ENCODE peak calls at places on chromosomes 16 and 17, in four cellular contexts. One of them, this sample, is unnamed.

GRCh38 chr16:66927012-66927436 is 1.7 kb upstream of the RRAD start:
- DNase-seq in left lung: peak; percentile 80
- DNase-seq in endodermal cell: peak; percentile 68
- DNase-seq in tibial nerve: no peak
- DNase-seq in this sample: no peak

GRCh38 chr16:10976663-10977062 is 32.3 kb downstream of the CLEC16A start:
- DNase-seq in tibial nerve: no peak
- DNase-seq in left lung: no peak
- DNase-seq in endodermal cell: no peak
- DNase-seq in this sample: no peak

GRCh38 chr17:16463341-16464000 is 28.5 kb downstream of the LRRC75A start:
- DNase-seq in tibial nerve: no peak
- DNase-seq in left lung: no peak
- DNase-seq in endodermal cell: peak; percentile 76
- DNase-seq in this sample: no peak

GRCh38 chr17:81516439-81516838 is 3.8 kb upstream of the ACTG1 start:
- DNase-seq in tibial nerve: no peak
- DNase-seq in left lung: no peak
- DNase-seq in endodermal cell: no peak
- DNase-seq in this sample: no peak

GRCh38 chr16:24754543-24754942 is 25.1 kb downstream of the TNRC6A start:
- DNase-seq in endodermal cell: no peak
- DNase-seq in tibial nerve: no peak
- DNase-seq in left lung: no peak
- DNase-seq in this sample: no peak

GRCh38 chr16:53035176-53035942 is 17.3 kb downstream of the CHD9NB start:
- DNase-seq in tibial nerve: no peak
- DNase-seq in left lung: no peak
- DNase-seq in endodermal cell: no peak
- DNase-seq in this sample: no peak

GRCh38 chr16:75109732-75110243 is 6.8 kb downstream of the LDHD start:
- DNase-seq in left lung: no peak
- DNase-seq in endodermal cell: peak; percentile 58
- DNase-seq in tibial nerve: no peak
- DNase-seq in this sample: no peak

GRCh38 chr17:29389994-29390855 is at the start of gene TAOK1:
- DNase-seq in left lung: peak; percentile 100
- DNase-seq in endodermal cell: peak; percentile 100
- DNase-seq in tibial nerve: peak; percentile 99
- DNase-seq in this sample: peak; percentile 91

DNA sequence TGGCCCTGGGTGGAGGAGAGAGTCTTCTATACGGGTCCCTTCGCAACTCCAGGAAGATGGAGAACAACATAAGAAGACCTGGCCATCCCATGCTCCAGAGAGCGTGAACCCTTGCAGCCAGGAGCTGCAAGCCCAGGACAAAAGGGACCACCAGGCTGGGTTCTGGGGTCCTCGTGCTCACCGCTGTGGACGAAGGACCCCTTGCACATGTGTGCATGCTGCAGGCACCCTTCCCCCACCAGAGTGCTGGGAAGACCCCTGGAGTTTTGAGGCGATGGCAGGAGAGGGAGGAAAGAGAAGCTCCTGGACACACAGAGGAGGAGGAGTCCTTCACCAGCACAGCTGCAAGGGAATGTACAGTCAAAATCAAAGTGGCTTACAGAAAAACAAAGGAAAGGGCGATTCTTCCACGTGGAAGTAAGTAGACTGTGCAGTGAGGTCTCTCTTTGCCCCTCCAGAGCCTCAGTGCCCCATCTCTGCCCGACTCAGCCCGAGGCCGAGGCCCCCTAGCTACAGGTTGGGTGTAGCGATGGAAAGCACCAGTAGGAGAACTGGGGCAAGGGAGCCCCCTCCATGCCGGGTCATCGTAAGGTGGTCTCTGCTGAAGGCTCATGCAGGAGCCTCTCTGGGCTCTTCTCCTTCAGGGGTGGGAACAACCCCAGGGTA is 51.3 kb downstream of the PIMREG start:
- DNase-seq in tibial nerve: no peak
- DNase-seq in left lung: no peak
- DNase-seq in endodermal cell: peak; percentile 62
- DNase-seq in this sample: no peak
- TF ChIP-seq CTCF in tibial nerve: no peak
- TF ChIP-seq CTCF in left lung: no peak
- TF ChIP-seq CTCF in endodermal cell: peak; percentile 75
- TF ChIP-seq CTCF in this sample: no peak

GRCh38 chr16:3454093-3454492 is 10.6 kb downstream of the NAA60 start:
- DNase-seq in tibial nerve: no peak
- DNase-seq in left lung: no peak
- DNase-seq in endodermal cell: peak; percentile 80
- DNase-seq in this sample: no peak
- H3K4me3 ChIP-seq in tibial nerve: no peak overlapping the region
- H3K4me3 ChIP-seq in left lung: no peak overlapping the region
- H3K4me3 ChIP-seq in endodermal cell: no peak overlapping the region
- H3K4me3 ChIP-seq in this sample: no peak overlapping the region

GRCh38 chr16:85636234-85636812 is 23.2 kb downstream of the GSE1 start:
- DNase-seq in left lung: no peak
- DNase-seq in tibial nerve: no peak
- DNase-seq in endodermal cell: no peak
- DNase-seq in this sample: no peak

GRCh38 chr16:85633888-85634287 is 20.8 kb downstream of the GSE1 start:
- DNase-seq in tibial nerve: no peak
- DNase-seq in endodermal cell: no peak
- DNase-seq in left lung: no peak
- DNase-seq in this sample: no peak

GRCh38 chr16:85633438-85633743 is 20.3 kb downstream of the GSE1 start:
- DNase-seq in tibial nerve: no peak
- DNase-seq in left lung: no peak
- DNase-seq in endodermal cell: no peak
- DNase-seq in this sample: no peak

GRCh38 chr16:85635545-85636140 is 22.5 kb downstream of the GSE1 start:
- DNase-seq in left lung: no peak
- DNase-seq in endodermal cell: no peak
- DNase-seq in tibial nerve: no peak
- DNase-seq in this sample: no peak

DNA sequence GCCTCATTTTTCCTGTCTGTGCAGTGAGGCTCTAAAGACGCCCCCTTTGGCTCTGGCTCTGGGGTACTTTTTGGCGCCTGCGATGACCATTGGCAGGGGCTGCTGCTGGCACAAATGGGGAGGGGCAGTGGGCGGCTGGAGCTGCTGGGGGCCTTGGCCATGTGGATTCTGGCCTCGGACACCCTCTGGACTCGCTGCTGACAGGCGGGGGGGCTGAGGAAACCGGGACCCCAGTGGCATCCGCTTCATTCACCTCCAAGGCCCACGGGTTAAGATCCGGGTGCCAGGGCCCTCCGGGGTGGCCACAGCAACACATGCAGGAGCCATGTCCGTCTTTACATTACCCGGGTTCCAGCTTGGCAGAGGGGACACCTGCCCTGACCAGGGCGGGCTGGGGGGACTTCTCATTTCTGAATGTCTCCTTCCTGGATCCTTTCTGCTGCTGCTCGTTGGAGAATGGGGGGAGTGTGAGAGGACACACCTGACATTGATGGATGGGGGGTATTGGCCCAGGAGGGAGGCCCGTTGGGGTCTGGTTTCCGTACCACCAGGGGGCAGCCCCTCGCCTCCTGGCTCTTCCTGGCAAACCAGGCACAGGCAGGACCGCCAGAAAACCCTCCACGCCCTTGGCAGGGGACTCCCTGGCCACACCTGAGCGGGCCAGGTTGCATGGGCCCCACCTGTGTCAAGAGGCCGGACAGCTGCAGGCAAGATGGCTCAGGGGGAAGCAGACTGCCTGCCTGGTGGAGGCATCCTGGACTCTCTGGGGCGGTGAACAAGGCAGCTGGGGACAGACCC is 21.8 kb downstream of the GSE1 start:
- DNase-seq in left lung: no peak
- DNase-seq in endodermal cell: peak; percentile 73
- DNase-seq in tibial nerve: no peak
- DNase-seq in this sample: no peak
- TF ChIP-seq CTCF in left lung: no peak
- TF ChIP-seq CTCF in endodermal cell: peak; percentile 66
- TF ChIP-seq CTCF in tibial nerve: no peak
- TF ChIP-seq CTCF in this sample: peak; percentile 23

GRCh38 chr16:50467943-50468748 is 80.0 kb upstream of the NKD1 start:
- DNase-seq in tibial nerve: no peak
- DNase-seq in endodermal cell: peak; percentile 87
- DNase-seq in left lung: peak; percentile 43
- DNase-seq in this sample: no peak
- H3K4me3 ChIP-seq in tibial nerve: peak overlapping the region; percentile 46
- H3K4me3 ChIP-seq in endodermal cell: peak overlapping the region; percentile 65
- H3K4me3 ChIP-seq in left lung: no peak overlapping the region
- H3K4me3 ChIP-seq in this sample: peak overlapping the region; percentile 25

GRCh38 chr16:719815-720506 is 985 bp upstream of the ANTKMT start:
- DNase-seq in endodermal cell: peak; percentile 63
- DNase-seq in tibial nerve: no peak
- DNase-seq in left lung: no peak
- DNase-seq in this sample: no peak
- TF ChIP-seq CTCF in endodermal cell: no peak
- TF ChIP-seq CTCF in tibial nerve: no peak
- TF ChIP-seq CTCF in left lung: no peak
- TF ChIP-seq CTCF in this sample: peak; percentile 39

DNA sequence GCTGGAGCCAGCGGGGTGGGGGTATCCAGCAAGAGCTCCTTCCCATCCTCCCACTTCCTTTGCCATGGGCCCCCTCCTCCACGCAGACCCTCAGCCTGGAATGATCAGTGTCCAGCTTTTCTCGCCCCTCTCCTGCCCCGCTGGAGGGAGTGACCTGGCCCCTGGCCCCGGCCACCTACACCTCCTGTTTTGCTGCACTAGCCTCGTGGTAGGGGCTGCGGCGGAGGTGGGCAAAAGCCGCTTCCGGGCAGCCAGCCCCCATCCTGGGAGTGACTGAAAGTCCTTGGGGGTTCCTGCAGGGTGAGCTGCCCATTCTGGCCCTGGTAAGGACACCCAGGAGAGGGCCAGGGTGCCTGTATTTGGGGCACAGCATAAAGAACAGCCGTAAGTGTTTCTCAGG is 295.7 kb downstream of the SEC14L1 start:
- DNase-seq in tibial nerve: no peak
- DNase-seq in left lung: no peak
- DNase-seq in endodermal cell: no peak
- DNase-seq in this sample: no peak
- H3K4me3 ChIP-seq in tibial nerve: no peak overlapping the region
- H3K4me3 ChIP-seq in left lung: no peak overlapping the region
- H3K4me3 ChIP-seq in endodermal cell: no peak overlapping the region
- H3K4me3 ChIP-seq in this sample: no peak overlapping the region

GRCh38 chr16:68994324-68994723 is 111.1 kb upstream of the HAS3 start:
- DNase-seq in endodermal cell: no peak
- DNase-seq in left lung: no peak
- DNase-seq in tibial nerve: no peak
- DNase-seq in this sample: no peak
- TF ChIP-seq CTCF in endodermal cell: no peak
- TF ChIP-seq CTCF in left lung: no peak
- TF ChIP-seq CTCF in tibial nerve: no peak
- TF ChIP-seq CTCF in this sample: no peak